ENCODE peak calls at places on chromosomes 13 and 19, in six cellular contexts. I, T, W, O, F and V are unnamed samples.
A peak's percentile ranks its signal among the peaks of the same experiment; 100 is the strongest.

GRCh38 chr13:111198979-111199378 is 83.9 kb downstream of the ARHGEF7 start:
- DNase-seq in I (no peak), T (no peak), W (no peak), O (no peak), F (no peak), V (no peak)

GRCh38 chr19:45667620-45668341 is at the start of gene GIPR:
- DNase-seq in I (no peak), T (peak; percentile 86), W (no peak), O (peak; percentile 88), F (peak; percentile 44), V (peak; percentile 49)

GRCh38 chr19:18439025-18439909 is 1.3 kb upstream of the ISYNA1 start:
- DNase-seq in I (no peak), T (no peak), W (no peak), O (peak; percentile 30), F (peak; percentile 72), V (no peak)

GRCh38 chr19:29413435-29413834 is 112.4 kb upstream of the VSTM2B start:
- DNase-seq in I (no peak), T (no peak), W (no peak), O (no peak), F (no peak), V (no peak)

GRCh38 chr13:49938274-49938673 is 2.1 kb upstream of the SPRYD7 start:
- DNase-seq in I (no peak), T (no peak), W (no peak), O (no peak), F (peak; percentile 24), V (peak; percentile 59)

GRCh38 chr19:35533822-35534521 is 716 bp downstream of the GAPDHS start:
- DNase-seq in I (no peak), T (peak; percentile 73), W (no peak), O (no peak), F (peak; percentile 23), V (peak; percentile 33)

GRCh38 chr13:46106839-46107371 is 2.1 kb upstream of the CPB2 start:
- DNase-seq in I (peak; percentile 7), T (no peak), W (no peak), O (no peak), F (no peak), V (no peak)

GRCh38 chr19:35346193-35347052 is 1.3 kb upstream of the FFAR1 start:
- DNase-seq in I (no peak), T (no peak), W (peak; percentile 74), O (peak; percentile 12), F (peak; percentile 16), V (no peak)

GRCh38 chr13:23254506-23254905 is 73.7 kb downstream of the SGCG start:
- DNase-seq in I (no peak), T (no peak), W (no peak), O (no peak), F (no peak), V (no peak)

GRCh38 chr13:109586509-109587346 is 199.7 kb downstream of the IRS2 start:
- DNase-seq in I (no peak), T (peak; percentile 95), W (no peak), O (no peak), F (no peak), V (no peak)

GRCh38 chr19:2372076-2372612 is 12.1 kb downstream of the TMPRSS9 start:
- DNase-seq in I (no peak), T (no peak), W (no peak), O (no peak), F (no peak), V (no peak)

GRCh38 chr13:81017525-81018152 is 676.7 kb upstream of the SPRY2 start:
- DNase-seq in I (peak; percentile 57), T (peak; percentile 37), W (no peak), O (peak; percentile 3), F (peak; percentile 28), V (peak; percentile 48)

GRCh38 chr13:98279473-98280175 is 102.6 kb upstream of the RNF113B start:
- DNase-seq in I (peak; percentile 12), T (no peak), W (peak; percentile 41), O (no peak), F (no peak), V (peak; percentile 27)

GRCh38 chr19:17519967-17520366 is 8.5 kb downstream of the PGLS start:
- DNase-seq in I (no peak), T (no peak), W (no peak), O (no peak), F (no peak), V (no peak)

GRCh38 chr19:30558793-30559192 is 186.6 kb downstream of the ZNF536 start:
- DNase-seq in I (no peak), T (no peak), W (no peak), O (no peak), F (no peak), V (peak; percentile 49)

GRCh38 chr13:107992542-107992941 is 222.8 kb downstream of the LIG4 start:
- DNase-seq in I (no peak), T (no peak), W (no peak), O (peak; percentile 17), F (no peak), V (no peak)

GRCh38 chr13:108828053-108828806 is 198.8 kb downstream of the MYO16 start:
- DNase-seq in I (no peak), T (no peak), W (no peak), O (no peak), F (no peak), V (no peak)

GRCh38 chr13:48942131-48942530 is 33.6 kb upstream of the FNDC3A start:
- DNase-seq in I (peak; percentile 42), T (no peak), W (no peak), O (no peak), F (no peak), V (no peak)

GRCh38 chr19:17724655-17725054 is 5.4 kb downstream of the MAP1S start:
- DNase-seq in I (no peak), T (no peak), W (no peak), O (no peak), F (no peak), V (no peak)

DNA sequence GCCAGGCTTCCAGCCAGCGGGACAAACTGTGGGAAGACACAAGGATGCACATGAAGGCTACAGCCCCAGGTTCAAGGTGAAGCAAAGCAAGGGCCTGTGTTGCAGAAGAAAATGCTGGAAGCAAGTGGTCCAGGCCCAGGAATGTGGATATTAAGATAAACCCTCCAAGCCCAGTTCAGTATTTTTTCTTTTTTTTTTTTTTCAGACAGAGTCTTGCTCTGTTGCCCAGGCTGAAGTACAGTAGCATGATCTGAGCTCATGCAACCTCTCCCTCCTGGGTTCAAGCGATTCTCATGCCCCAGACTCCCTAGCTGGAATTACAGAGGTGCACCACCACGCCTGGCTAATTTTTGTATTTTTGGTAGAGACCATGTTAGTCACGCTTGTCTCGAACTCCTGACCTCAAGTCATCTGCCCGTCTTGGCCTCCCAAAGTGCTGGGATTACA is 4.4 kb downstream of the PRDX2 start:
- DNase-seq in I (no peak), T (no peak), W (no peak), O (no peak), F (no peak), V (no peak)
- TF ChIP-seq MYC in I (no peak), T (no peak), W (no peak), O (no peak), F (no peak), V (no peak)

GRCh38 chr19:33238750-33239149 is 13.1 kb upstream of the SLC7A10 start:
- DNase-seq in I (no peak), T (no peak), W (no peak), O (no peak), F (no peak), V (no peak)
- TF ChIP-seq MYC in I (no peak), T (no peak), W (no peak), O (no peak), F (no peak), V (no peak)

GRCh38 chr19:16208064-16208759 is 10.5 kb downstream of the AP1M1 start:
- DNase-seq in I (no peak), T (no peak), W (no peak), O (no peak), F (no peak), V (no peak)

GRCh38 chr19:16208847-16209246 is 11.1 kb downstream of the AP1M1 start:
- DNase-seq in I (no peak), T (no peak), W (no peak), O (no peak), F (no peak), V (no peak)

GRCh38 chr19:16207490-16208025 is 9.8 kb downstream of the AP1M1 start:
- DNase-seq in I (no peak), T (no peak), W (no peak), O (no peak), F (no peak), V (no peak)

GRCh38 chr19:16209266-16209665 is 11.6 kb downstream of the AP1M1 start:
- DNase-seq in I (no peak), T (no peak), W (no peak), O (no peak), F (no peak), V (no peak)

DNA sequence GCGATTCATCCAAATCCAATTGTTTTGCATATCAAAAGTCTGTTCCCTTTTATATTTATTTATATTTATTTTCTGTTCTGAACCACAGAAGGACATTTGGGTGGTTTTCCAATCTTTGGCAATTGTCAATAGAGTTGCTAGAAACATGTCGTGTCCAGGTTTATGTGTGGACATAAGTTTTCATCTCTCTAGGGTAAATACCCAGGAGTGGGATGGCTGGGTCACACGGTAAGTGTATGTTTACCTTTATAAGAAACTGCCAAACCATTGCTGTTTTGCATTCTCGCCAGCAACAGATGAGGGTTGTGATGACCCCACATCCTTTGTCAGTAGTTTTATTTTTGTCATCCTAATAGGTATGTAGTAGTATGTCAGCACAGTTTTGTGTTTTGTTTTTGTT is 12.5 kb downstream of the AP1M1 start:
- DNase-seq in I (no peak), T (no peak), W (no peak), O (no peak), F (no peak), V (no peak)
- TF ChIP-seq MYC in I (no peak), T (no peak), W (no peak), O (no peak), F (no peak), V (no peak)

GRCh38 chr19:13020002-13020414 is 24.7 kb downstream of the NFIX start:
- DNase-seq in I (peak; percentile 31), T (no peak), W (no peak), O (no peak), F (no peak), V (no peak)

GRCh38 chr19:13023666-13024065 is 28.4 kb downstream of the NFIX start:
- DNase-seq in I (no peak), T (no peak), W (no peak), O (peak; percentile 34), F (no peak), V (no peak)

GRCh38 chr19:13022859-13023636 is 27.8 kb downstream of the NFIX start:
- DNase-seq in I (peak; percentile 80), T (no peak), W (no peak), O (peak; percentile 76), F (peak; percentile 79), V (peak; percentile 32)

GRCh38 chr19:13024126-13024957 is 29.1 kb downstream of the NFIX start:
- DNase-seq in I (peak; percentile 11), T (no peak), W (no peak), O (no peak), F (no peak), V (no peak)

DNA sequence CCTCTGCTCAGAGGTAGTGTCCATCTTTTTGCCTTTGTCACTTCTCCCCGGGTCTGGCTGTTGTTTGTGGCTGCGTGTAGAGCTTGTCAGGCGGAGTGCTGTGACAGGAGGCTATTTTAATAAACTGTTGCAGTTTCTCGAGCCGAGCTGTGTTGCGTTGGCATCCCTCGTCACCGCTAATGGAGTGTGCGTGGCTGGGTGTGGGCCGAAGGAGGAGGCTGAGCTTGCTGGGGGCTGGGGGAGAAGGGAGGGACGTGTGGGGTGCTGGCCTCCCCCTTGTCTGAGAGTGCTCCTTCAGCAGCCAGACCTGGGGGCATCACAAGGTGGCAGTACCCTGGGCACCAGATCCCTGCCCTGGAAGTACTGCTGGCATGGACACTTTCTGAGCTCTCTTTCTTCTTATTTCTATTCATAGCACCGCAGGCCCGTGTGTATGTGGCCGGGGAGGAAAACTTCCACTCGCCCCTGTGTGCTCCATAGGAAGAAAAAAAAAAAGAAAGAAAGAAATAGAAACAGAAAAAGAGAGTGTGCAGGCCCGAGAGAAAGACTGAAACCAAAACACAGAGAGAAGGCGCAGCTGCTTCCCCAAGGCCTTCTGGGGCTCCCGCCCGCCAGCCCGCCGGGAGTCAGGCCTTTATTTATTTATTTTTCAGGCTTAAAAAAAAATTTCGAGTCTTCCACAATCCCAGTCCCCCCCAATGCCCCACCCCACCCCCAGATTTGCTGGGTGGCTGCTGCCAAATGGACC is 27.0 kb downstream of the NFIX start:
- DNase-seq in I (no peak), T (no peak), W (no peak), O (no peak), F (no peak), V (no peak)
- TF ChIP-seq MYC in I (no peak), T (no peak), W (no peak), O (no peak), F (no peak), V (no peak)